ENCODE peak calls at places on chromosomes 13 and 19, in eight cellular contexts. One of them, this sample, is unnamed.

GRCh38 chr19:54415208-54415900 is at the start of gene TTYH1:
- DNase-seq in fibroblast of lung: no peak
- DNase-seq in GM12865: no peak
- DNase-seq in foreskin fibroblast: no peak
- DNase-seq in stomach: no peak
- DNase-seq in colonic mucosa: no peak
- DNase-seq in naive thymus-derived CD4-positive, alpha-beta T cell: peak
- DNase-seq in heart left ventricle: no peak
- DNase-seq in this sample: no peak

GRCh38 chr13:110380359-110381028 is 73.4 kb downstream of the COL4A2 start:
- DNase-seq in fibroblast of lung: peak
- DNase-seq in GM12865: no peak
- DNase-seq in foreskin fibroblast: peak
- DNase-seq in stomach: no peak
- DNase-seq in colonic mucosa: no peak
- DNase-seq in naive thymus-derived CD4-positive, alpha-beta T cell: no peak
- DNase-seq in heart left ventricle: no peak
- DNase-seq in this sample: no peak

GRCh38 chr13:28046981-28047380 is 53.4 kb downstream of the FLT3 start:
- DNase-seq in fibroblast of lung: peak
- DNase-seq in GM12865: no peak
- DNase-seq in foreskin fibroblast: peak
- DNase-seq in stomach: no peak
- DNase-seq in colonic mucosa: no peak
- DNase-seq in naive thymus-derived CD4-positive, alpha-beta T cell: no peak
- DNase-seq in heart left ventricle: no peak
- DNase-seq in this sample: peak

GRCh38 chr13:48892311-48892710 is 83.4 kb upstream of the FNDC3A start:
- DNase-seq in fibroblast of lung: peak
- DNase-seq in GM12865: peak
- DNase-seq in foreskin fibroblast: peak
- DNase-seq in stomach: no peak
- DNase-seq in colonic mucosa: no peak
- DNase-seq in naive thymus-derived CD4-positive, alpha-beta T cell: no peak
- DNase-seq in heart left ventricle: no peak
- DNase-seq in this sample: peak

GRCh38 chr19:50311723-50312635 is 17.2 kb downstream of the KCNC3 start:
- DNase-seq in fibroblast of lung: no peak
- DNase-seq in GM12865: no peak
- DNase-seq in foreskin fibroblast: no peak
- DNase-seq in stomach: no peak
- DNase-seq in colonic mucosa: no peak
- DNase-seq in naive thymus-derived CD4-positive, alpha-beta T cell: no peak
- DNase-seq in heart left ventricle: no peak
- DNase-seq in this sample: no peak

GRCh38 chr19:33464010-33464732 is 57.4 kb downstream of the PEPD start:
- DNase-seq in fibroblast of lung: no peak
- DNase-seq in GM12865: no peak
- DNase-seq in foreskin fibroblast: no peak
- DNase-seq in stomach: no peak
- DNase-seq in colonic mucosa: no peak
- DNase-seq in naive thymus-derived CD4-positive, alpha-beta T cell: no peak
- DNase-seq in heart left ventricle: no peak
- DNase-seq in this sample: no peak

GRCh38 chr19:6687117-6687516 is 17.2 kb upstream of the TNFSF14 start:
- DNase-seq in fibroblast of lung: no peak
- DNase-seq in GM12865: no peak
- DNase-seq in foreskin fibroblast: no peak
- DNase-seq in stomach: no peak
- DNase-seq in colonic mucosa: no peak
- DNase-seq in naive thymus-derived CD4-positive, alpha-beta T cell: no peak
- DNase-seq in heart left ventricle: no peak
- DNase-seq in this sample: no peak

GRCh38 chr13:58889474-58889873 is 1257.9 kb downstream of the PCDH17 start:
- DNase-seq in fibroblast of lung: no peak
- DNase-seq in GM12865: no peak
- DNase-seq in foreskin fibroblast: no peak
- DNase-seq in stomach: no peak
- DNase-seq in colonic mucosa: no peak
- DNase-seq in naive thymus-derived CD4-positive, alpha-beta T cell: no peak
- DNase-seq in heart left ventricle: no peak
- DNase-seq in this sample: no peak

GRCh38 chr13:34155931-34156607 is 338.1 kb downstream of the RFC3 start:
- DNase-seq in fibroblast of lung: peak
- DNase-seq in GM12865: no peak
- DNase-seq in foreskin fibroblast: peak
- DNase-seq in stomach: no peak
- DNase-seq in colonic mucosa: peak
- DNase-seq in naive thymus-derived CD4-positive, alpha-beta T cell: no peak
- DNase-seq in heart left ventricle: no peak
- DNase-seq in this sample: no peak

GRCh38 chr19:23286477-23286876 is 36.3 kb upstream of the ZNF724 start:
- DNase-seq in fibroblast of lung: no peak
- DNase-seq in GM12865: peak
- DNase-seq in foreskin fibroblast: no peak
- DNase-seq in stomach: no peak
- DNase-seq in colonic mucosa: no peak
- DNase-seq in naive thymus-derived CD4-positive, alpha-beta T cell: no peak
- DNase-seq in heart left ventricle: no peak
- DNase-seq in this sample: no peak

GRCh38 chr19:31567776-31568175 is 218.5 kb upstream of the TSHZ3 start:
- DNase-seq in fibroblast of lung: no peak
- DNase-seq in GM12865: no peak
- DNase-seq in foreskin fibroblast: no peak
- DNase-seq in stomach: no peak
- DNase-seq in colonic mucosa: no peak
- DNase-seq in naive thymus-derived CD4-positive, alpha-beta T cell: no peak
- DNase-seq in heart left ventricle: no peak
- DNase-seq in this sample: no peak

GRCh38 chr13:112575680-112576079 is 12.3 kb downstream of the TUBGCP3 start:
- DNase-seq in fibroblast of lung: peak
- DNase-seq in GM12865: no peak
- DNase-seq in foreskin fibroblast: peak
- DNase-seq in stomach: no peak
- DNase-seq in colonic mucosa: no peak
- DNase-seq in naive thymus-derived CD4-positive, alpha-beta T cell: no peak
- DNase-seq in heart left ventricle: no peak
- DNase-seq in this sample: no peak

GRCh38 chr13:112576191-112576590 is 11.8 kb downstream of the TUBGCP3 start:
- DNase-seq in fibroblast of lung: no peak
- DNase-seq in GM12865: no peak
- DNase-seq in foreskin fibroblast: no peak
- DNase-seq in stomach: no peak
- DNase-seq in colonic mucosa: no peak
- DNase-seq in naive thymus-derived CD4-positive, alpha-beta T cell: no peak
- DNase-seq in heart left ventricle: no peak
- DNase-seq in this sample: no peak

GRCh38 chr13:112574476-112575294 is 13.3 kb downstream of the TUBGCP3 start:
- DNase-seq in fibroblast of lung: no peak
- DNase-seq in GM12865: no peak
- DNase-seq in foreskin fibroblast: no peak
- DNase-seq in stomach: no peak
- DNase-seq in colonic mucosa: no peak
- DNase-seq in naive thymus-derived CD4-positive, alpha-beta T cell: no peak
- DNase-seq in heart left ventricle: no peak
- DNase-seq in this sample: no peak

GRCh38 chr13:112576768-112577167 is 11.2 kb downstream of the TUBGCP3 start:
- DNase-seq in fibroblast of lung: no peak
- DNase-seq in GM12865: no peak
- DNase-seq in foreskin fibroblast: no peak
- DNase-seq in stomach: no peak
- DNase-seq in colonic mucosa: no peak
- DNase-seq in naive thymus-derived CD4-positive, alpha-beta T cell: no peak
- DNase-seq in heart left ventricle: no peak
- DNase-seq in this sample: no peak

DNA sequence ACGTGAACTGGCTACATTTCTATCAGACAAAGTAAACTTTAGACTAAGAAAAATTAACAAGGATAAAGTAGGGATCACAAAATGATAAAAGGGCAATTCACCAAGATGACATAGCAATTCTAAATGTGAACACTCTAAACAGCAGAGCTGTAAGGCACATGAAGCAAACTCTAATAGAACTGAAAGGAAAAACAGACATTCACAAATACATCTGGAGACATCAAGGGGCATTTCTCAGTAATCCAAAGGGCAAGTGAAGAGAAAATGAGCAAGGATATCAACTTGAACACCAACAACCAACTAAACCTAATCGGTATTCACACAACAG is 12.7 kb downstream of the TUBGCP3 start:
- DNase-seq in fibroblast of lung: no peak
- DNase-seq in GM12865: no peak
- DNase-seq in foreskin fibroblast: no peak
- DNase-seq in stomach: no peak
- DNase-seq in colonic mucosa: no peak
- DNase-seq in naive thymus-derived CD4-positive, alpha-beta T cell: no peak
- DNase-seq in heart left ventricle: no peak
- DNase-seq in this sample: no peak
- H3K4me3 ChIP-seq in fibroblast of lung: no peak
- H3K4me3 ChIP-seq in GM12865: no peak
- H3K4me3 ChIP-seq in foreskin fibroblast: peak
- H3K4me3 ChIP-seq in stomach: no peak
- H3K4me3 ChIP-seq in colonic mucosa: no peak
- H3K4me3 ChIP-seq in naive thymus-derived CD4-positive, alpha-beta T cell: no peak
- H3K4me3 ChIP-seq in heart left ventricle: no peak
- H3K4me3 ChIP-seq in this sample: no peak

GRCh38 chr19:7930765-7931164 is 4.8 kb upstream of the CTXN1 start:
- DNase-seq in fibroblast of lung: no peak
- DNase-seq in GM12865: no peak
- DNase-seq in foreskin fibroblast: no peak
- DNase-seq in stomach: no peak
- DNase-seq in colonic mucosa: no peak
- DNase-seq in naive thymus-derived CD4-positive, alpha-beta T cell: no peak
- DNase-seq in heart left ventricle: no peak
- DNase-seq in this sample: no peak

GRCh38 chr19:7932930-7933300 is 7.0 kb upstream of the CTXN1 start:
- DNase-seq in fibroblast of lung: no peak
- DNase-seq in GM12865: no peak
- DNase-seq in foreskin fibroblast: no peak
- DNase-seq in stomach: no peak
- DNase-seq in colonic mucosa: no peak
- DNase-seq in naive thymus-derived CD4-positive, alpha-beta T cell: no peak
- DNase-seq in heart left ventricle: no peak
- DNase-seq in this sample: no peak

GRCh38 chr19:7932276-7932929 is 6.5 kb upstream of the CTXN1 start:
- DNase-seq in fibroblast of lung: no peak
- DNase-seq in GM12865: no peak
- DNase-seq in foreskin fibroblast: no peak
- DNase-seq in stomach: no peak
- DNase-seq in colonic mucosa: no peak
- DNase-seq in naive thymus-derived CD4-positive, alpha-beta T cell: no peak
- DNase-seq in heart left ventricle: no peak
- DNase-seq in this sample: no peak

GRCh38 chr19:7933411-7933810 is 7.5 kb upstream of the CTXN1 start:
- DNase-seq in fibroblast of lung: no peak
- DNase-seq in GM12865: no peak
- DNase-seq in foreskin fibroblast: no peak
- DNase-seq in stomach: no peak
- DNase-seq in colonic mucosa: no peak
- DNase-seq in naive thymus-derived CD4-positive, alpha-beta T cell: no peak
- DNase-seq in heart left ventricle: no peak
- DNase-seq in this sample: no peak

GRCh38 chr19:7931221-7932061 is 5.5 kb upstream of the CTXN1 start:
- DNase-seq in fibroblast of lung: no peak
- DNase-seq in GM12865: no peak
- DNase-seq in foreskin fibroblast: no peak
- DNase-seq in stomach: no peak
- DNase-seq in colonic mucosa: no peak
- DNase-seq in naive thymus-derived CD4-positive, alpha-beta T cell: no peak
- DNase-seq in heart left ventricle: no peak
- DNase-seq in this sample: no peak
- H3K4me3 ChIP-seq in fibroblast of lung: no peak
- H3K4me3 ChIP-seq in GM12865: no peak
- H3K4me3 ChIP-seq in foreskin fibroblast: no peak
- H3K4me3 ChIP-seq in stomach: no peak
- H3K4me3 ChIP-seq in colonic mucosa: no peak
- H3K4me3 ChIP-seq in naive thymus-derived CD4-positive, alpha-beta T cell: no peak
- H3K4me3 ChIP-seq in heart left ventricle: no peak
- H3K4me3 ChIP-seq in this sample: no peak

DNA sequence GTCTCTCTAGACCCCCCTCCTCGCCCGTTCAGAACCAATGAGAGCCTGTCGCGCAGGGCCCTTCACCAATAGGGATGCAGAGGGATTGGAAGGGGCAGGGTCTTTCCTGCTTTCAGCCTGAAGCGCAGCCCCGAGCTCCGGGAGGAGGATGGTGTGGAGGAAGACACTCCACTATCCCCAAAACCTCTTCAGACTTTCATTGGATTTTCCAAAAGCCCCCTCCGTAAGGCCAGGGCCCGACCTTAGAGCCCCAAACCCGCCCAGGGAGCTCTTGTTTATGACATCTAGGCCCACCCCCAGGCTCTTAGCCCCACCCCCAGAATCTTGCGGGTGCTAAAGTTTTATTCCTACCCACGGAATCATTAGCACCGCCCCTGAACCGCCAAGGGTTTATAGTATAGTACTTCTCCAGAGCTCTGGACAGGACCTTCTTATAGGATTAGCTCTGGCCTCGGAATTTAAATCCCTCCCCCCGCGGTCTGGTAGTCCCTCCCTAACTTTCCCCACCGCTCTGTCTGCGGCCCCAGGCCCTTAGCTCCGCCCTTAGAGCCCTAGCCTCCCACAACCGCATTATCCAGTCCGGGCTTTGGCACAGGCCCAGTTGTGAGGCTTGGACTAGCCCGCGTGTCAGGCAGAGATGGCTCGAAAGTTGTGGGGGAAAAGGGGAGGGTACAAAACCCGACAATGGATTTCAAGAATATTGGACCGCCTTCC is 6.6 kb upstream of the EML2 start:
- DNase-seq in fibroblast of lung: peak
- DNase-seq in GM12865: peak
- DNase-seq in foreskin fibroblast: peak
- DNase-seq in stomach: peak
- DNase-seq in colonic mucosa: peak
- DNase-seq in naive thymus-derived CD4-positive, alpha-beta T cell: peak
- DNase-seq in heart left ventricle: peak
- DNase-seq in this sample: peak
- H3K4me3 ChIP-seq in fibroblast of lung: peak
- H3K4me3 ChIP-seq in GM12865: peak
- H3K4me3 ChIP-seq in foreskin fibroblast: peak
- H3K4me3 ChIP-seq in stomach: peak
- H3K4me3 ChIP-seq in colonic mucosa: no peak
- H3K4me3 ChIP-seq in naive thymus-derived CD4-positive, alpha-beta T cell: peak
- H3K4me3 ChIP-seq in heart left ventricle: peak
- H3K4me3 ChIP-seq in this sample: peak

GRCh38 chr13:41004875-41005693 is 14.0 kb downstream of the ELF1 start:
- DNase-seq in fibroblast of lung: no peak
- DNase-seq in GM12865: peak
- DNase-seq in foreskin fibroblast: no peak
- DNase-seq in stomach: no peak
- DNase-seq in colonic mucosa: no peak
- DNase-seq in naive thymus-derived CD4-positive, alpha-beta T cell: peak
- DNase-seq in heart left ventricle: no peak
- DNase-seq in this sample: no peak
- H3K4me3 ChIP-seq in fibroblast of lung: no peak
- H3K4me3 ChIP-seq in GM12865: peak
- H3K4me3 ChIP-seq in foreskin fibroblast: no peak
- H3K4me3 ChIP-seq in stomach: no peak
- H3K4me3 ChIP-seq in colonic mucosa: no peak
- H3K4me3 ChIP-seq in naive thymus-derived CD4-positive, alpha-beta T cell: peak
- H3K4me3 ChIP-seq in heart left ventricle: no peak
- H3K4me3 ChIP-seq in this sample: no peak